ENCODE peak calls at places on chromosomes 3 and 15, in six cellular contexts. C, L, G, H, I and Q are unnamed samples.

GRCh38 chr15:70566047-70566835 is 197.1 kb downstream of the UACA start:
- DNase-seq in C (peak), L (no peak), G (peak), H (no peak), I (peak), Q (no peak)

GRCh38 chr15:76208084-76208785 is 103.0 kb downstream of the ETFA start:
- DNase-seq in C (no peak), L (no peak), G (no peak), H (peak), I (no peak), Q (no peak)

GRCh38 chr15:41797194-41797593 is 22.9 kb downstream of the MAPKBP1 start:
- DNase-seq in C (no peak), L (no peak), G (no peak), H (no peak), I (no peak), Q (no peak)

GRCh38 chr15:25796395-25796794 is 66.7 kb downstream of the ATP10A start:
- DNase-seq in C (no peak), L (no peak), G (no peak), H (no peak), I (no peak), Q (no peak)

GRCh38 chr3:11582123-11582968 is 61.4 kb downstream of the VGLL4 start:
- DNase-seq in C (peak), L (peak), G (peak), H (peak), I (peak), Q (peak)

GRCh38 chr15:100002091-100002620 is 268.9 kb upstream of the LYSMD4 start:
- DNase-seq in C (no peak), L (no peak), G (no peak), H (no peak), I (no peak), Q (no peak)

GRCh38 chr15:99174567-99174966 is 69.7 kb downstream of the SYNM start:
- DNase-seq in C (no peak), L (no peak), G (no peak), H (no peak), I (no peak), Q (no peak)

GRCh38 chr15:92992712-92993111 is 92.6 kb downstream of the CHD2 start:
- DNase-seq in C (no peak), L (no peak), G (no peak), H (no peak), I (no peak), Q (no peak)

GRCh38 chr15:36472672-36473071 is 106.8 kb upstream of the CDIN1 start:
- DNase-seq in C (no peak), L (no peak), G (no peak), H (no peak), I (no peak), Q (no peak)

GRCh38 chr3:193847402-193847801 is 254.4 kb downstream of the OPA1 start:
- DNase-seq in C (no peak), L (no peak), G (no peak), H (no peak), I (no peak), Q (no peak)

GRCh38 chr15:57398336-57398735 is 22.0 kb downstream of the CGNL1 start:
- DNase-seq in C (no peak), L (no peak), G (no peak), H (no peak), I (no peak), Q (no peak)

GRCh38 chr15:85756411-85757072 is 38.2 kb downstream of the KLHL25 start:
- DNase-seq in C (no peak), L (no peak), G (no peak), H (no peak), I (no peak), Q (no peak)

GRCh38 chr15:50182233-50183013 is 427 bp downstream of the SLC27A2 start:
- DNase-seq in C (no peak), L (no peak), G (peak), H (peak), I (peak), Q (peak)

GRCh38 chr15:28456476-28457395 is 76.0 kb downstream of the GOLGA8G start:
- DNase-seq in C (no peak), L (no peak), G (peak), H (no peak), I (peak), Q (peak)

GRCh38 chr15:63052961-63053698 is 10.6 kb downstream of the TPM1 start:
- DNase-seq in C (no peak), L (no peak), G (peak), H (peak), I (peak), Q (no peak)

DNA sequence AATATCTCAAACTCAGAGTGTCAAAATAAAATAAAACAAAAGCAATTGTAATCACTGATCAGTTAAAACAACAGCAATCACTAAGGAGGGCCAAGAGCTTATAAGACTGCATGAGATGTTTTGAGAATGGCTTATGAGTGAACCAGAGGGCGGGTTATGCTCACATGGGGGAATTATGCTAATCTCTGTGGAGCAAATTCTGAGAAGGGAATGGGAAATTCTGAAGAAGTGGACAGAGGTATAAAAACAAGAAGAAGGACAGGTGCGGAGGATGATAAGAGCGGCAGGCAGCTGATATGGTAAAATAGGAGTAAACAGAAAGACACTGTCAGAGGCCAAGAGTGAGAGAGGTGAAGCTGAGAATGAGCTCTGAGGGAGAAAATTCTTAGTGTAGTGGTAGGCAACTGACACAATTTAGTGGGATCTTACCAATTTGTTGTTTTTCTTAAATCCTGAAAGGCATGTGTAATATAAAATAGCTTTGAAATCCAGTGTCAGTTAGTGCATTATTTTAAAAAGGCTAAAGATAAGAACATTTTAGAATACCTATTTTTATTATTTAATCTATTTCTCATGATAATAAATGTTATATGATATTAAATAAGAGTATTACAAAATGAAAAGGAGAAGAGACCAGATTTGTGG is 133.8 kb downstream of the SPATA16 start:
- DNase-seq in C (no peak), L (no peak), G (no peak), H (no peak), I (no peak), Q (no peak)
- TF ChIP-seq CTCF in C (no peak), L (no peak), G (no peak), H (no peak), I (no peak), Q (no peak)

GRCh38 chr15:94412979-94413741 is 181.8 kb downstream of the MCTP2 start:
- DNase-seq in C (no peak), L (peak), G (peak), H (no peak), I (peak), Q (no peak)
- TF ChIP-seq CTCF in C (peak), L (peak), G (peak), H (no peak), I (peak), Q (no peak)

GRCh38 chr15:90895571-90896117 is 7.5 kb upstream of the MAN2A2 start:
- DNase-seq in C (no peak), L (no peak), G (no peak), H (no peak), I (no peak), Q (no peak)
- TF ChIP-seq CTCF in C (peak), L (peak), G (no peak), H (no peak), I (peak), Q (no peak)

GRCh38 chr3:94716326-94717018 is 653.6 kb downstream of the NSUN3 start:
- DNase-seq in C (no peak), L (no peak), G (peak), H (peak), I (no peak), Q (no peak)
- TF ChIP-seq CTCF in C (peak), L (no peak), G (peak), H (peak), I (no peak), Q (no peak)

GRCh38 chr3:157865449-157865862 is 240.8 kb downstream of the SHOX2 start:
- DNase-seq in C (no peak), L (peak), G (peak), H (no peak), I (no peak), Q (no peak)
- TF ChIP-seq CTCF in C (peak), L (peak), G (peak), H (no peak), I (peak), Q (no peak)